ENCODE peak calls at places on chromosomes 6 and 20, in ten cellular contexts. One of them, this sample, is unnamed.
A peak's percentile ranks its signal among the peaks of the same experiment; 100 is the strongest.

GRCh38 chr20:32742322-32743236 is 688 bp downstream of the COMMD7 start:
- DNase-seq in EL: no peak
- DNase-seq in activated T-helper 2 cell treated with anti-CD3 and anti-CD28 coated beads, Interferon-gamma antibody, Interleukin-2, Interleukin-4, amounts not matched to agents 10 μg/mL and 5 μg/mL and 100 μg/mL, durations not matched to agents 14 hours and 24 hours and 36 hours: peak; percentile 17
- DNase-seq in PC-9: no peak
- DNase-seq in Calu3: no peak
- DNase-seq in B cell: no peak
- DNase-seq in hepatic stellate cell: no peak
- DNase-seq in NCI-H1694 treated with DMSO at 0.1 percent for 48 hours: no peak
- DNase-seq in HEK293T: no peak
- DNase-seq in lower lobe of right lung: no peak
- DNase-seq in this sample: no peak

GRCh38 chr6:39361657-39362486 is 39.4 kb upstream of the KCNK16 start:
- DNase-seq in EL: peak; percentile 66
- DNase-seq in B cell: peak; percentile 58
- DNase-seq in Calu3: peak; percentile 84
- DNase-seq in NCI-H1694 treated with DMSO at 0.1 percent for 48 hours: peak; percentile 59
- DNase-seq in lower lobe of right lung: peak; percentile 62
- DNase-seq in activated T-helper 2 cell treated with anti-CD3 and anti-CD28 coated beads, Interferon-gamma antibody, Interleukin-2, Interleukin-4, amounts not matched to agents 10 μg/mL and 5 μg/mL and 100 μg/mL, durations not matched to agents 14 hours and 24 hours and 36 hours: peak; percentile 24
- DNase-seq in PC-9: peak; percentile 41
- DNase-seq in hepatic stellate cell: peak; percentile 79
- DNase-seq in HEK293T: peak; percentile 83
- DNase-seq in this sample: peak; percentile 70

GRCh38 chr6:134451529-134451928 is 133.6 kb upstream of the SGK1 start:
- DNase-seq in lower lobe of right lung: no peak
- DNase-seq in NCI-H1694 treated with DMSO at 0.1 percent for 48 hours: no peak
- DNase-seq in HEK293T: no peak
- DNase-seq in PC-9: no peak
- DNase-seq in activated T-helper 2 cell treated with anti-CD3 and anti-CD28 coated beads, Interferon-gamma antibody, Interleukin-2, Interleukin-4, amounts not matched to agents 10 μg/mL and 5 μg/mL and 100 μg/mL, durations not matched to agents 14 hours and 24 hours and 36 hours: no peak
- DNase-seq in hepatic stellate cell: no peak
- DNase-seq in B cell: no peak
- DNase-seq in EL: no peak
- DNase-seq in Calu3: no peak
- DNase-seq in this sample: no peak

GRCh38 chr6:41677430-41678045 is 39.3 kb downstream of the MDFI start:
- DNase-seq in HEK293T: no peak
- DNase-seq in PC-9: no peak
- DNase-seq in lower lobe of right lung: no peak
- DNase-seq in Calu3: no peak
- DNase-seq in activated T-helper 2 cell treated with anti-CD3 and anti-CD28 coated beads, Interferon-gamma antibody, Interleukin-2, Interleukin-4, amounts not matched to agents 10 μg/mL and 5 μg/mL and 100 μg/mL, durations not matched to agents 14 hours and 24 hours and 36 hours: no peak
- DNase-seq in B cell: no peak
- DNase-seq in EL: no peak
- DNase-seq in hepatic stellate cell: no peak
- DNase-seq in NCI-H1694 treated with DMSO at 0.1 percent for 48 hours: no peak
- DNase-seq in this sample: peak; percentile 17

GRCh38 chr20:46814366-46815232 is 80.0 kb upstream of the EYA2 start:
- DNase-seq in Calu3: peak; percentile 79
- DNase-seq in activated T-helper 2 cell treated with anti-CD3 and anti-CD28 coated beads, Interferon-gamma antibody, Interleukin-2, Interleukin-4, amounts not matched to agents 10 μg/mL and 5 μg/mL and 100 μg/mL, durations not matched to agents 14 hours and 24 hours and 36 hours: no peak
- DNase-seq in hepatic stellate cell: peak; percentile 85
- DNase-seq in NCI-H1694 treated with DMSO at 0.1 percent for 48 hours: no peak
- DNase-seq in B cell: no peak
- DNase-seq in EL: peak; percentile 75
- DNase-seq in PC-9: peak; percentile 83
- DNase-seq in HEK293T: peak; percentile 39
- DNase-seq in lower lobe of right lung: no peak
- DNase-seq in this sample: no peak

GRCh38 chr20:37384683-37385174 is 38.8 kb downstream of the SRC start:
- DNase-seq in hepatic stellate cell: peak; percentile 78
- DNase-seq in Calu3: peak; percentile 63
- DNase-seq in EL: peak; percentile 58
- DNase-seq in NCI-H1694 treated with DMSO at 0.1 percent for 48 hours: peak; percentile 9
- DNase-seq in lower lobe of right lung: peak; percentile 80
- DNase-seq in activated T-helper 2 cell treated with anti-CD3 and anti-CD28 coated beads, Interferon-gamma antibody, Interleukin-2, Interleukin-4, amounts not matched to agents 10 μg/mL and 5 μg/mL and 100 μg/mL, durations not matched to agents 14 hours and 24 hours and 36 hours: peak; percentile 72
- DNase-seq in HEK293T: peak; percentile 82
- DNase-seq in PC-9: peak; percentile 55
- DNase-seq in B cell: peak; percentile 68
- DNase-seq in this sample: peak; percentile 83

GRCh38 chr6:62102387-62102786 is 183.6 kb downstream of the KHDRBS2 start:
- DNase-seq in EL: no peak
- DNase-seq in lower lobe of right lung: no peak
- DNase-seq in HEK293T: no peak
- DNase-seq in activated T-helper 2 cell treated with anti-CD3 and anti-CD28 coated beads, Interferon-gamma antibody, Interleukin-2, Interleukin-4, amounts not matched to agents 10 μg/mL and 5 μg/mL and 100 μg/mL, durations not matched to agents 14 hours and 24 hours and 36 hours: no peak
- DNase-seq in hepatic stellate cell: no peak
- DNase-seq in Calu3: no peak
- DNase-seq in B cell: no peak
- DNase-seq in NCI-H1694 treated with DMSO at 0.1 percent for 48 hours: no peak
- DNase-seq in PC-9: no peak
- DNase-seq in this sample: no peak

GRCh38 chr6:118896339-118897136 is 2.6 kb downstream of the ASF1A start:
- DNase-seq in lower lobe of right lung: no peak
- DNase-seq in hepatic stellate cell: peak; percentile 41
- DNase-seq in HEK293T: peak; percentile 27
- DNase-seq in Calu3: no peak
- DNase-seq in EL: peak; percentile 65
- DNase-seq in PC-9: peak; percentile 16
- DNase-seq in NCI-H1694 treated with DMSO at 0.1 percent for 48 hours: peak; percentile 49
- DNase-seq in B cell: no peak
- DNase-seq in activated T-helper 2 cell treated with anti-CD3 and anti-CD28 coated beads, Interferon-gamma antibody, Interleukin-2, Interleukin-4, amounts not matched to agents 10 μg/mL and 5 μg/mL and 100 μg/mL, durations not matched to agents 14 hours and 24 hours and 36 hours: no peak
- DNase-seq in this sample: no peak

GRCh38 chr20:25470045-25470444 is 62.6 kb downstream of the GINS1 start:
- DNase-seq in HEK293T: peak; percentile 43
- DNase-seq in hepatic stellate cell: no peak
- DNase-seq in PC-9: peak; percentile 31
- DNase-seq in EL: peak; percentile 13
- DNase-seq in activated T-helper 2 cell treated with anti-CD3 and anti-CD28 coated beads, Interferon-gamma antibody, Interleukin-2, Interleukin-4, amounts not matched to agents 10 μg/mL and 5 μg/mL and 100 μg/mL, durations not matched to agents 14 hours and 24 hours and 36 hours: peak; percentile 20
- DNase-seq in B cell: no peak
- DNase-seq in lower lobe of right lung: no peak
- DNase-seq in Calu3: no peak
- DNase-seq in NCI-H1694 treated with DMSO at 0.1 percent for 48 hours: no peak
- DNase-seq in this sample: no peak

GRCh38 chr6:53466257-53466656 is 78.6 kb downstream of the GCLC start:
- DNase-seq in PC-9: peak; percentile 13
- DNase-seq in EL: peak; percentile 27
- DNase-seq in B cell: no peak
- DNase-seq in hepatic stellate cell: no peak
- DNase-seq in HEK293T: no peak
- DNase-seq in Calu3: no peak
- DNase-seq in lower lobe of right lung: no peak
- DNase-seq in NCI-H1694 treated with DMSO at 0.1 percent for 48 hours: no peak
- DNase-seq in activated T-helper 2 cell treated with anti-CD3 and anti-CD28 coated beads, Interferon-gamma antibody, Interleukin-2, Interleukin-4, amounts not matched to agents 10 μg/mL and 5 μg/mL and 100 μg/mL, durations not matched to agents 14 hours and 24 hours and 36 hours: no peak
- DNase-seq in this sample: no peak

GRCh38 chr6:127073222-127073621 is 45.2 kb upstream of the RSPO3 start:
- DNase-seq in Calu3: no peak
- DNase-seq in B cell: no peak
- DNase-seq in EL: no peak
- DNase-seq in hepatic stellate cell: no peak
- DNase-seq in lower lobe of right lung: no peak
- DNase-seq in PC-9: no peak
- DNase-seq in NCI-H1694 treated with DMSO at 0.1 percent for 48 hours: no peak
- DNase-seq in HEK293T: no peak
- DNase-seq in activated T-helper 2 cell treated with anti-CD3 and anti-CD28 coated beads, Interferon-gamma antibody, Interleukin-2, Interleukin-4, amounts not matched to agents 10 μg/mL and 5 μg/mL and 100 μg/mL, durations not matched to agents 14 hours and 24 hours and 36 hours: no peak
- DNase-seq in this sample: no peak

GRCh38 chr6:158207452-158207788 is 39.3 kb downstream of the GTF2H5 start:
- DNase-seq in EL: peak; percentile 48
- DNase-seq in hepatic stellate cell: peak; percentile 62
- DNase-seq in NCI-H1694 treated with DMSO at 0.1 percent for 48 hours: no peak
- DNase-seq in HEK293T: no peak
- DNase-seq in activated T-helper 2 cell treated with anti-CD3 and anti-CD28 coated beads, Interferon-gamma antibody, Interleukin-2, Interleukin-4, amounts not matched to agents 10 μg/mL and 5 μg/mL and 100 μg/mL, durations not matched to agents 14 hours and 24 hours and 36 hours: peak; percentile 54
- DNase-seq in PC-9: peak; percentile 10
- DNase-seq in lower lobe of right lung: no peak
- DNase-seq in B cell: no peak
- DNase-seq in Calu3: no peak
- DNase-seq in this sample: no peak

GRCh38 chr6:136012198-136012884 is 160.8 kb downstream of the PDE7B start:
- DNase-seq in B cell: no peak
- DNase-seq in PC-9: peak; percentile 9
- DNase-seq in NCI-H1694 treated with DMSO at 0.1 percent for 48 hours: no peak
- DNase-seq in activated T-helper 2 cell treated with anti-CD3 and anti-CD28 coated beads, Interferon-gamma antibody, Interleukin-2, Interleukin-4, amounts not matched to agents 10 μg/mL and 5 μg/mL and 100 μg/mL, durations not matched to agents 14 hours and 24 hours and 36 hours: no peak
- DNase-seq in EL: peak; percentile 84
- DNase-seq in HEK293T: no peak
- DNase-seq in Calu3: no peak
- DNase-seq in hepatic stellate cell: peak; percentile 37
- DNase-seq in lower lobe of right lung: no peak
- DNase-seq in this sample: no peak

GRCh38 chr6:110180228-110181008 is at the start of gene CDC40:
- DNase-seq in activated T-helper 2 cell treated with anti-CD3 and anti-CD28 coated beads, Interferon-gamma antibody, Interleukin-2, Interleukin-4, amounts not matched to agents 10 μg/mL and 5 μg/mL and 100 μg/mL, durations not matched to agents 14 hours and 24 hours and 36 hours: peak; percentile 58
- DNase-seq in lower lobe of right lung: peak; percentile 69
- DNase-seq in B cell: peak; percentile 63
- DNase-seq in PC-9: peak; percentile 47
- DNase-seq in EL: no peak
- DNase-seq in Calu3: peak; percentile 35
- DNase-seq in HEK293T: peak; percentile 67
- DNase-seq in hepatic stellate cell: peak; percentile 55
- DNase-seq in NCI-H1694 treated with DMSO at 0.1 percent for 48 hours: no peak
- DNase-seq in this sample: peak; percentile 74

GRCh38 chr6:98828210-98828798 is 6.1 kb upstream of the POU3F2 start:
- DNase-seq in lower lobe of right lung: no peak
- DNase-seq in EL: no peak
- DNase-seq in PC-9: no peak
- DNase-seq in HEK293T: no peak
- DNase-seq in Calu3: no peak
- DNase-seq in B cell: no peak
- DNase-seq in NCI-H1694 treated with DMSO at 0.1 percent for 48 hours: no peak
- DNase-seq in activated T-helper 2 cell treated with anti-CD3 and anti-CD28 coated beads, Interferon-gamma antibody, Interleukin-2, Interleukin-4, amounts not matched to agents 10 μg/mL and 5 μg/mL and 100 μg/mL, durations not matched to agents 14 hours and 24 hours and 36 hours: no peak
- DNase-seq in hepatic stellate cell: no peak
- DNase-seq in this sample: no peak

GRCh38 chr6:123527406-123527805 is 109.3 kb downstream of the TRDN start:
- DNase-seq in hepatic stellate cell: no peak
- DNase-seq in HEK293T: no peak
- DNase-seq in NCI-H1694 treated with DMSO at 0.1 percent for 48 hours: no peak
- DNase-seq in activated T-helper 2 cell treated with anti-CD3 and anti-CD28 coated beads, Interferon-gamma antibody, Interleukin-2, Interleukin-4, amounts not matched to agents 10 μg/mL and 5 μg/mL and 100 μg/mL, durations not matched to agents 14 hours and 24 hours and 36 hours: no peak
- DNase-seq in PC-9: no peak
- DNase-seq in Calu3: no peak
- DNase-seq in lower lobe of right lung: no peak
- DNase-seq in EL: no peak
- DNase-seq in B cell: no peak
- DNase-seq in this sample: no peak

GRCh38 chr20:41334452-41335421 is 5.9 kb upstream of the LPIN3 start:
- DNase-seq in activated T-helper 2 cell treated with anti-CD3 and anti-CD28 coated beads, Interferon-gamma antibody, Interleukin-2, Interleukin-4, amounts not matched to agents 10 μg/mL and 5 μg/mL and 100 μg/mL, durations not matched to agents 14 hours and 24 hours and 36 hours: no peak
- DNase-seq in lower lobe of right lung: no peak
- DNase-seq in HEK293T: no peak
- DNase-seq in Calu3: no peak
- DNase-seq in hepatic stellate cell: peak; percentile 45
- DNase-seq in B cell: no peak
- DNase-seq in EL: no peak
- DNase-seq in PC-9: no peak
- DNase-seq in NCI-H1694 treated with DMSO at 0.1 percent for 48 hours: no peak
- DNase-seq in this sample: no peak

GRCh38 chr20:59400666-59401065 is 100.3 kb downstream of the EDN3 start:
- DNase-seq in HEK293T: no peak
- DNase-seq in NCI-H1694 treated with DMSO at 0.1 percent for 48 hours: no peak
- DNase-seq in hepatic stellate cell: no peak
- DNase-seq in activated T-helper 2 cell treated with anti-CD3 and anti-CD28 coated beads, Interferon-gamma antibody, Interleukin-2, Interleukin-4, amounts not matched to agents 10 μg/mL and 5 μg/mL and 100 μg/mL, durations not matched to agents 14 hours and 24 hours and 36 hours: no peak
- DNase-seq in EL: no peak
- DNase-seq in PC-9: no peak
- DNase-seq in Calu3: no peak
- DNase-seq in B cell: no peak
- DNase-seq in lower lobe of right lung: no peak
- DNase-seq in this sample: no peak

GRCh38 chr6:122284848-122285247 is 114.6 kb upstream of the HSF2 start:
- DNase-seq in hepatic stellate cell: no peak
- DNase-seq in PC-9: no peak
- DNase-seq in B cell: no peak
- DNase-seq in NCI-H1694 treated with DMSO at 0.1 percent for 48 hours: no peak
- DNase-seq in lower lobe of right lung: no peak
- DNase-seq in EL: no peak
- DNase-seq in HEK293T: no peak
- DNase-seq in Calu3: no peak
- DNase-seq in activated T-helper 2 cell treated with anti-CD3 and anti-CD28 coated beads, Interferon-gamma antibody, Interleukin-2, Interleukin-4, amounts not matched to agents 10 μg/mL and 5 μg/mL and 100 μg/mL, durations not matched to agents 14 hours and 24 hours and 36 hours: no peak
- DNase-seq in this sample: no peak

GRCh38 chr6:131156411-131156810 is 21.1 kb downstream of the AKAP7 start:
- DNase-seq in lower lobe of right lung: no peak
- DNase-seq in Calu3: no peak
- DNase-seq in EL: no peak
- DNase-seq in activated T-helper 2 cell treated with anti-CD3 and anti-CD28 coated beads, Interferon-gamma antibody, Interleukin-2, Interleukin-4, amounts not matched to agents 10 μg/mL and 5 μg/mL and 100 μg/mL, durations not matched to agents 14 hours and 24 hours and 36 hours: no peak
- DNase-seq in NCI-H1694 treated with DMSO at 0.1 percent for 48 hours: no peak
- DNase-seq in PC-9: no peak
- DNase-seq in B cell: no peak
- DNase-seq in HEK293T: no peak
- DNase-seq in hepatic stellate cell: no peak
- DNase-seq in this sample: no peak

GRCh38 chr6:2596222-2596621 is 154.5 kb downstream of the MYLK4 start:
- DNase-seq in NCI-H1694 treated with DMSO at 0.1 percent for 48 hours: no peak
- DNase-seq in HEK293T: peak; percentile 36
- DNase-seq in activated T-helper 2 cell treated with anti-CD3 and anti-CD28 coated beads, Interferon-gamma antibody, Interleukin-2, Interleukin-4, amounts not matched to agents 10 μg/mL and 5 μg/mL and 100 μg/mL, durations not matched to agents 14 hours and 24 hours and 36 hours: no peak
- DNase-seq in B cell: no peak
- DNase-seq in PC-9: no peak
- DNase-seq in lower lobe of right lung: no peak
- DNase-seq in Calu3: no peak
- DNase-seq in hepatic stellate cell: no peak
- DNase-seq in EL: no peak
- DNase-seq in this sample: no peak

GRCh38 chr20:34579936-34580587 is 21.5 kb downstream of the MAP1LC3A start:
- DNase-seq in EL: peak; percentile 65
- DNase-seq in lower lobe of right lung: no peak
- DNase-seq in NCI-H1694 treated with DMSO at 0.1 percent for 48 hours: no peak
- DNase-seq in PC-9: peak; percentile 57
- DNase-seq in B cell: peak; percentile 54
- DNase-seq in activated T-helper 2 cell treated with anti-CD3 and anti-CD28 coated beads, Interferon-gamma antibody, Interleukin-2, Interleukin-4, amounts not matched to agents 10 μg/mL and 5 μg/mL and 100 μg/mL, durations not matched to agents 14 hours and 24 hours and 36 hours: no peak
- DNase-seq in hepatic stellate cell: peak; percentile 27
- DNase-seq in HEK293T: no peak
- DNase-seq in Calu3: no peak
- DNase-seq in this sample: no peak

GRCh38 chr6:54988576-54988975 is 142.0 kb downstream of the FAM83B start:
- DNase-seq in activated T-helper 2 cell treated with anti-CD3 and anti-CD28 coated beads, Interferon-gamma antibody, Interleukin-2, Interleukin-4, amounts not matched to agents 10 μg/mL and 5 μg/mL and 100 μg/mL, durations not matched to agents 14 hours and 24 hours and 36 hours: no peak
- DNase-seq in hepatic stellate cell: no peak
- DNase-seq in lower lobe of right lung: no peak
- DNase-seq in HEK293T: no peak
- DNase-seq in PC-9: no peak
- DNase-seq in B cell: no peak
- DNase-seq in Calu3: no peak
- DNase-seq in EL: peak; percentile 12
- DNase-seq in NCI-H1694 treated with DMSO at 0.1 percent for 48 hours: no peak
- DNase-seq in this sample: no peak

GRCh38 chr6:150325093-150325772 is 43.6 kb upstream of the IYD start:
- DNase-seq in EL: no peak
- DNase-seq in hepatic stellate cell: no peak
- DNase-seq in B cell: no peak
- DNase-seq in Calu3: no peak
- DNase-seq in HEK293T: no peak
- DNase-seq in activated T-helper 2 cell treated with anti-CD3 and anti-CD28 coated beads, Interferon-gamma antibody, Interleukin-2, Interleukin-4, amounts not matched to agents 10 μg/mL and 5 μg/mL and 100 μg/mL, durations not matched to agents 14 hours and 24 hours and 36 hours: no peak
- DNase-seq in NCI-H1694 treated with DMSO at 0.1 percent for 48 hours: peak; percentile 23
- DNase-seq in lower lobe of right lung: no peak
- DNase-seq in PC-9: peak; percentile 27
- DNase-seq in this sample: no peak

GRCh38 chr20:549720-550496 is 6.3 kb upstream of the CSNK2A1 start:
- DNase-seq in Calu3: no peak
- DNase-seq in hepatic stellate cell: no peak
- DNase-seq in PC-9: no peak
- DNase-seq in NCI-H1694 treated with DMSO at 0.1 percent for 48 hours: no peak
- DNase-seq in activated T-helper 2 cell treated with anti-CD3 and anti-CD28 coated beads, Interferon-gamma antibody, Interleukin-2, Interleukin-4, amounts not matched to agents 10 μg/mL and 5 μg/mL and 100 μg/mL, durations not matched to agents 14 hours and 24 hours and 36 hours: no peak
- DNase-seq in HEK293T: no peak
- DNase-seq in lower lobe of right lung: no peak
- DNase-seq in EL: no peak
- DNase-seq in B cell: no peak
- DNase-seq in this sample: no peak

GRCh38 chr6:170131351-170131750 is 159.5 kb downstream of the DLL1 start:
- DNase-seq in hepatic stellate cell: no peak
- DNase-seq in lower lobe of right lung: no peak
- DNase-seq in activated T-helper 2 cell treated with anti-CD3 and anti-CD28 coated beads, Interferon-gamma antibody, Interleukin-2, Interleukin-4, amounts not matched to agents 10 μg/mL and 5 μg/mL and 100 μg/mL, durations not matched to agents 14 hours and 24 hours and 36 hours: no peak
- DNase-seq in Calu3: no peak
- DNase-seq in EL: no peak
- DNase-seq in HEK293T: no peak
- DNase-seq in B cell: no peak
- DNase-seq in PC-9: no peak
- DNase-seq in NCI-H1694 treated with DMSO at 0.1 percent for 48 hours: no peak
- DNase-seq in this sample: no peak

GRCh38 chr6:17602888-17603287 is 2.8 kb downstream of the FAM8A1 start:
- DNase-seq in HEK293T: no peak
- DNase-seq in NCI-H1694 treated with DMSO at 0.1 percent for 48 hours: no peak
- DNase-seq in hepatic stellate cell: no peak
- DNase-seq in lower lobe of right lung: no peak
- DNase-seq in Calu3: no peak
- DNase-seq in EL: no peak
- DNase-seq in PC-9: no peak
- DNase-seq in B cell: no peak
- DNase-seq in activated T-helper 2 cell treated with anti-CD3 and anti-CD28 coated beads, Interferon-gamma antibody, Interleukin-2, Interleukin-4, amounts not matched to agents 10 μg/mL and 5 μg/mL and 100 μg/mL, durations not matched to agents 14 hours and 24 hours and 36 hours: no peak
- DNase-seq in this sample: no peak

GRCh38 chr6:13653296-13653695 is 38.2 kb downstream of the NOL7 start:
- DNase-seq in HEK293T: no peak
- DNase-seq in hepatic stellate cell: peak; percentile 19
- DNase-seq in PC-9: no peak
- DNase-seq in EL: peak; percentile 39
- DNase-seq in B cell: no peak
- DNase-seq in NCI-H1694 treated with DMSO at 0.1 percent for 48 hours: no peak
- DNase-seq in activated T-helper 2 cell treated with anti-CD3 and anti-CD28 coated beads, Interferon-gamma antibody, Interleukin-2, Interleukin-4, amounts not matched to agents 10 μg/mL and 5 μg/mL and 100 μg/mL, durations not matched to agents 14 hours and 24 hours and 36 hours: no peak
- DNase-seq in lower lobe of right lung: no peak
- DNase-seq in Calu3: no peak
- DNase-seq in this sample: no peak

This sample was measured in Right ventricle myocardium superior.